ENCODE peak calls at places on chromosomes 7 and 10, in eight cellular contexts. K is A549; W is astrocyte of the cerebellum; A is EH; F is natural killer cell treated with Interleukin-12 subunit alpha and Interleukin-12 subunit beta and Interleukin-15 and Interleukin-18, amount 100 ng/mL, for 72 hours; L is iPS-NIHi11; O is D341Med; X is NCI-H1694. M is an unnamed sample.

GRCh38 chr7:17682586-17682985 is 257.7 kb downstream of the SNX13 start:
- DNase-seq in O (no peak), L (no peak), A (peak), W (no peak), K (no peak), F (no peak), X (no peak), M (no peak)

GRCh38 chr10:88731296-88731695 is 25.2 kb downstream of the LIPK start:
- DNase-seq in A (peak), X (no peak), W (no peak), F (no peak), L (peak), K (no peak), O (no peak), M (peak)

GRCh38 chr10:61284222-61284890 is 168.8 kb downstream of the TMEM26 start:
- DNase-seq in K (peak), W (peak), A (peak), X (peak), O (peak), L (peak), F (no peak), M (no peak)

GRCh38 chr10:12769326-12770044 is 232.0 kb downstream of the CCDC3 start:
- DNase-seq in F (no peak), A (no peak), W (no peak), X (no peak), L (no peak), O (no peak), K (no peak), M (no peak)

GRCh38 chr10:35643151-35643975 is 1.3 kb upstream of the FZD8 start:
- DNase-seq in X (no peak), O (peak), K (peak), L (peak), A (peak), F (no peak), W (peak), M (peak)

GRCh38 chr10:48290286-48290685 is 15.8 kb upstream of the FRMPD2 start:
- DNase-seq in O (no peak), A (no peak), W (no peak), X (no peak), K (no peak), L (no peak), F (no peak), M (no peak)

GRCh38 chr7:13953368-13953767 is 36.1 kb downstream of the ETV1 start:
- DNase-seq in L (no peak), X (no peak), O (no peak), W (no peak), A (no peak), K (no peak), F (no peak), M (no peak)

GRCh38 chr10:86347856-86348255 is 18.7 kb downstream of the GRID1 start:
- DNase-seq in F (no peak), X (no peak), W (no peak), K (no peak), L (no peak), A (no peak), O (no peak), M (no peak)

GRCh38 chr7:126783613-126784012 is 469.1 kb downstream of the GRM8 start:
- DNase-seq in W (no peak), L (no peak), A (no peak), X (no peak), F (no peak), K (no peak), O (no peak), M (no peak)

GRCh38 chr10:52771534-52772455 is 789 bp downstream of the MBL2 start:
- DNase-seq in A (no peak), F (no peak), L (no peak), X (no peak), W (peak), K (no peak), O (no peak), M (no peak)

GRCh38 chr7:130473289-130473688 is 18.6 kb upstream of the MEST start:
- DNase-seq in W (no peak), F (no peak), A (no peak), O (no peak), L (no peak), K (no peak), X (no peak), M (no peak)

GRCh38 chr10:128028508-128029279 is 97.5 kb downstream of the MKI67 start:
- DNase-seq in K (no peak), A (no peak), O (no peak), W (no peak), L (no peak), X (no peak), F (no peak), M (no peak)

GRCh38 chr7:14095233-14095950 is 105.9 kb upstream of the ETV1 start:
- DNase-seq in W (no peak), L (no peak), X (no peak), A (no peak), F (no peak), O (no peak), K (peak), M (no peak)

GRCh38 chr7:157468221-157469111 is 131.7 kb downstream of the DNAJB6 start:
- DNase-seq in F (no peak), K (no peak), W (no peak), L (no peak), X (no peak), A (no peak), O (peak), M (no peak)

GRCh38 chr10:73857446-73857845 is 16.9 kb downstream of the CAMK2G start:
- DNase-seq in K (no peak), X (no peak), L (no peak), F (no peak), O (no peak), A (peak), W (peak), M (no peak)

GRCh38 chr7:50312176-50312575 is 7.7 kb downstream of the IKZF1 start:
- DNase-seq in O (no peak), K (no peak), F (no peak), W (no peak), A (no peak), X (no peak), L (no peak), M (no peak)

GRCh38 chr10:94420516-94420915 is 18.2 kb downstream of the TBC1D12 start:
- DNase-seq in F (no peak), W (no peak), O (no peak), K (no peak), L (no peak), X (no peak), A (no peak), M (no peak)

GRCh38 chr7:33444501-33444900 is 315.1 kb downstream of the BBS9 start:
- DNase-seq in F (no peak), A (peak), O (peak), W (no peak), X (no peak), K (no peak), L (no peak), M (no peak)

GRCh38 chr10:127915324-127915723 is 8.4 kb downstream of the PTPRE start:
- DNase-seq in O (no peak), K (no peak), A (no peak), W (no peak), L (no peak), F (no peak), X (no peak), M (no peak)

GRCh38 chr10:43082087-43082486 is 5.2 kb downstream of the RET start:
- DNase-seq in X (no peak), K (no peak), L (no peak), O (no peak), F (no peak), W (no peak), A (no peak), M (no peak)

GRCh38 chr10:104330168-104331117 is 7.8 kb downstream of the ITPRIP start:
- DNase-seq in F (no peak), K (peak), A (peak), O (no peak), X (no peak), L (no peak), W (no peak), M (no peak)

GRCh38 chr7:134905375-134905774 is 80.9 kb upstream of the AGBL3 start:
- DNase-seq in W (peak), A (peak), F (no peak), O (no peak), L (no peak), K (no peak), X (no peak), M (no peak)

GRCh38 chr10:2679646-2680045 is 387.7 kb upstream of the PFKP start:
- DNase-seq in K (no peak), W (no peak), A (no peak), O (no peak), X (no peak), L (no peak), F (no peak), M (no peak)

GRCh38 chr7:31368620-31369019 is 28.1 kb upstream of the NEUROD6 start:
- DNase-seq in X (no peak), F (no peak), O (no peak), A (no peak), L (no peak), K (no peak), W (no peak), M (no peak)

GRCh38 chr7:32020760-32021159 is 49.4 kb downstream of the PDE1C start:
- DNase-seq in F (no peak), O (no peak), L (no peak), A (peak), W (no peak), K (no peak), X (no peak), M (no peak)

GRCh38 chr7:27154901-27155815 is 1.3 kb downstream of the HOXA7 start:
- DNase-seq in K (no peak), X (no peak), A (no peak), F (peak), W (no peak), O (peak), L (no peak), M (no peak)

GRCh38 chr7:26686448-26686981 is 177.9 kb downstream of the SKAP2 start:
- DNase-seq in X (peak), O (peak), W (peak), F (no peak), K (peak), A (peak), L (peak), M (no peak)

GRCh38 chr10:79260803-79261740 is 86.2 kb upstream of the PPIF start:
- DNase-seq in L (peak), F (no peak), W (no peak), X (peak), O (peak), K (no peak), A (peak), M (peak)

GRCh38 chr7:69232445-69233376 is 365.6 kb upstream of the AUTS2 start:
- DNase-seq in F (no peak), O (no peak), L (peak), K (no peak), A (no peak), X (no peak), W (no peak), M (no peak)

GRCh38 chr10:133458021-133458709 is 4.4 kb downstream of the SCART1 start:
- DNase-seq in F (no peak), O (peak), X (no peak), L (no peak), A (no peak), W (no peak), K (no peak), M (no peak)

GRCh38 chr10:99689461-99689860 is 30.2 kb downstream of the ENTPD7 start:
- DNase-seq in L (no peak), F (no peak), A (peak), X (no peak), W (no peak), K (no peak), O (no peak), M (no peak)

GRCh38 chr7:151687523-151688235 is 168.0 kb upstream of the RHEB start:
- DNase-seq in X (no peak), L (peak), K (peak), W (peak), A (peak), O (no peak), F (no peak), M (no peak)

GRCh38 chr7:36667007-36667406 is 57.3 kb downstream of the AOAH start:
- DNase-seq in X (no peak), W (no peak), L (no peak), A (peak), K (no peak), O (no peak), F (no peak), M (no peak)

GRCh38 chr10:71001470-71001869 is 113.1 kb upstream of the PCBD1 start:
- DNase-seq in O (no peak), K (peak), X (no peak), F (no peak), W (no peak), L (no peak), A (no peak), M (no peak)

GRCh38 chr10:103062854-103063642 is 130.0 kb downstream of the NT5C2 start:
- DNase-seq in W (no peak), X (no peak), O (no peak), K (peak), F (no peak), A (peak), L (no peak), M (peak)

GRCh38 chr10:68330852-68331454 is 911 bp upstream of the HNRNPH3 start:
- DNase-seq in W (no peak), X (no peak), F (no peak), O (no peak), L (no peak), A (no peak), K (peak), M (no peak)

GRCh38 chr7:71237945-71238344 is 106.0 kb downstream of the GALNT17 start:
- DNase-seq in X (no peak), W (no peak), L (peak), K (no peak), A (no peak), O (peak), F (no peak), M (no peak)

GRCh38 chr10:92413519-92413918 is 122.6 kb downstream of the MARCHF5 start:
- DNase-seq in F (no peak), K (no peak), O (no peak), L (no peak), W (no peak), X (no peak), A (no peak), M (no peak)

GRCh38 chr7:1812693-1813393 is 142.8 kb downstream of the ELFN1 start:
- DNase-seq in A (no peak), L (peak), K (no peak), W (no peak), X (no peak), F (no peak), O (peak), M (no peak)